ENCODE peak calls at places on chromosomes 5 and 9, in five cellular contexts. K, S, Y, Q and O are unnamed samples.

GRCh38 chr5:1763548-1763911 is 36.1 kb downstream of the MRPL36 start:
- DNase-seq in K (peak), Y (peak), S (no peak), Q (peak), O (peak)

GRCh38 chr5:76074487-76074886 is 8.7 kb upstream of the SV2C start:
- DNase-seq in K (no peak), S (no peak), Q (no peak), Y (no peak), O (no peak)

GRCh38 chr5:78984020-78984610 is 995 bp downstream of the ARSB start:
- DNase-seq in Y (peak), Q (peak), S (no peak), K (peak), O (no peak)

GRCh38 chr9:71847892-71848291 is 63.1 kb downstream of the ABHD17B start:
- DNase-seq in S (no peak), K (no peak), Q (no peak), Y (no peak), O (no peak)

GRCh38 chr5:132265336-132266030 is 8.0 kb downstream of the PDLIM4 start:
- DNase-seq in Q (peak), Y (peak), S (no peak), K (peak), O (peak)

GRCh38 chr5:120463991-120464626 is at the start of gene PRR16:
- DNase-seq in S (no peak), Q (no peak), Y (peak), K (peak), O (peak)

GRCh38 chr9:115650768-115651167 is 502.8 kb upstream of the PAPPA start:
- DNase-seq in Q (peak), S (no peak), K (peak), Y (peak), O (peak)

GRCh38 chr9:135762921-135763320 is 60.9 kb downstream of the KCNT1 start:
- DNase-seq in S (no peak), Q (no peak), K (no peak), Y (no peak), O (no peak)

GRCh38 chr5:127898551-127899213 is 184.9 kb upstream of the SLC12A2 start:
- DNase-seq in S (no peak), Q (no peak), Y (peak), K (peak), O (peak)

GRCh38 chr5:94691947-94692346 is 73.5 kb downstream of the SLF1 start:
- DNase-seq in S (no peak), Y (peak), Q (peak), K (peak), O (peak)

GRCh38 chr5:23446436-23446835 is 61.0 kb upstream of the PRDM9 start:
- DNase-seq in K (no peak), Y (peak), Q (no peak), S (no peak), O (peak)

GRCh38 chr9:77839459-77840140 is 191.5 kb upstream of the GNA14 start:
- DNase-seq in S (no peak), Q (no peak), Y (peak), K (peak), O (peak)

GRCh38 chr5:64939772-64940510 is 171.2 kb downstream of the CWC27 start:
- DNase-seq in K (peak), Y (peak), Q (no peak), S (no peak), O (peak)

GRCh38 chr5:139645495-139645871 is 2.7 kb upstream of the CXXC5 start:
- DNase-seq in Y (no peak), K (no peak), Q (no peak), S (no peak), O (no peak)

GRCh38 chr5:127517110-127517479 is 345 bp upstream of the PRRC1 start:
- DNase-seq in S (no peak), Q (peak), K (peak), Y (peak), O (no peak)

GRCh38 chr5:15914603-15915002 is 265.0 kb downstream of the MARCHF11 start:
- DNase-seq in Y (peak), S (no peak), K (peak), Q (no peak), O (peak)

GRCh38 chr5:14032944-14033343 is 88.5 kb upstream of the DNAH5 start:
- DNase-seq in K (peak), Y (peak), S (no peak), Q (peak), O (peak)

GRCh38 chr9:90092512-90092911 is 487.7 kb downstream of the GADD45G start:
- DNase-seq in S (no peak), Q (no peak), K (no peak), Y (no peak), O (no peak)

GRCh38 chr5:124729687-124730359 is 16.6 kb downstream of the ZNF608 start:
- DNase-seq in S (no peak), Y (no peak), Q (no peak), K (no peak), O (no peak)